ENCODE peak calls at places on chromosomes 3 and 15, in seven cellular contexts. Q is foreskin fibroblast; E is AG04450; T is T-helper 9 cell; Y is NCI-H1092 treated with DMSO at 0.1 percent for 48 hours; S is body of pancreas; D is activated T-cell treated with anti-CD3 and anti-CD28 coated beads, Interleukin-2, amount 50 U/mL, for 1 hour. J is an unnamed sample.

GRCh38 chr3:36124118-36124796 is 256.0 kb upstream of the STAC start:
- DNase-seq in D (no peak), T (no peak), Y (peak; percentile 21), E (no peak), Q (peak; percentile 71), S (no peak), J (peak; percentile 37)

GRCh38 chr15:68278345-68279217 is 1.0 kb downstream of the FEM1B start:
- DNase-seq in S (peak; percentile 74), T (no peak), Q (peak; percentile 37), D (no peak), Y (peak; percentile 46), E (no peak), J (no peak)

GRCh38 chr3:36701903-36702374 is 62.4 kb downstream of the DCLK3 start:
- DNase-seq in D (no peak), S (no peak), E (peak; percentile 76), T (no peak), Q (peak; percentile 93), Y (no peak), J (peak; percentile 59)

GRCh38 chr15:101371519-101371918 is 76.5 kb upstream of the SNRPA1 start:
- DNase-seq in D (no peak), T (no peak), Y (no peak), E (no peak), S (no peak), Q (no peak), J (no peak)

GRCh38 chr3:84958495-84959469 is at the start of gene CADM2:
- DNase-seq in T (peak; percentile 44), S (peak; percentile 92), D (peak; percentile 56), Q (peak; percentile 94), E (no peak), Y (peak; percentile 93), J (peak; percentile 2)

GRCh38 chr3:74067296-74067695 is 442.6 kb upstream of the PDZRN3 start:
- DNase-seq in S (no peak), D (no peak), T (no peak), E (no peak), Q (peak; percentile 63), Y (peak; percentile 3), J (no peak)

GRCh38 chr3:39288300-39288808 is 8.5 kb upstream of the CX3CR1 start:
- DNase-seq in Y (peak; percentile 70), T (peak; percentile 63), Q (peak; percentile 84), E (peak; percentile 46), D (peak; percentile 77), S (peak; percentile 87), J (peak; percentile 59)

GRCh38 chr15:84749111-84749991 is 959 bp downstream of the ZNF592 start:
- DNase-seq in D (peak; percentile 49), Y (peak; percentile 2), Q (peak; percentile 56), E (no peak), T (peak; percentile 16), S (peak; percentile 45), J (no peak)

GRCh38 chr3:12974316-12974715 is 98.9 kb downstream of the IQSEC1 start:
- DNase-seq in D (no peak), T (no peak), Q (no peak), E (no peak), Y (no peak), S (no peak), J (no peak)

GRCh38 chr15:51775967-51776816 is 24.8 kb downstream of the TMOD2 start:
- DNase-seq in T (peak; percentile 27), Q (peak; percentile 73), E (peak; percentile 15), Y (peak; percentile 28), S (peak; percentile 67), D (peak; percentile 44), J (no peak)

GRCh38 chr3:161217496-161217895 is 3.6 kb upstream of the NMD3 start:
- DNase-seq in Y (no peak), E (no peak), T (no peak), D (no peak), Q (peak; percentile 47), S (no peak), J (no peak)

GRCh38 chr15:35722506-35722905 is 176.5 kb upstream of the DPH6 start:
- DNase-seq in E (no peak), Q (no peak), D (no peak), Y (no peak), S (no peak), T (no peak), J (no peak)

GRCh38 chr3:149015383-149015782 is 24.0 kb downstream of the GYG1 start:
- DNase-seq in D (no peak), S (no peak), E (no peak), Y (no peak), T (no peak), Q (peak; percentile 38), J (no peak)

GRCh38 chr3:130601662-130602061 is 84.7 kb downstream of the COL6A6 start:
- DNase-seq in S (no peak), D (no peak), T (no peak), E (no peak), Y (no peak), Q (peak; percentile 41), J (no peak)

GRCh38 chr15:84919268-84919667 is 34.8 kb downstream of the SLC28A1 start:
- DNase-seq in S (no peak), E (no peak), D (no peak), Q (no peak), Y (no peak), T (no peak), J (no peak)

GRCh38 chr15:82651708-82652107 is 4.5 kb upstream of the CPEB1 start:
- DNase-seq in T (no peak), S (no peak), D (no peak), E (no peak), Y (no peak), Q (no peak), J (no peak)

GRCh38 chr3:171908731-171909130 is 65.6 kb downstream of the TMEM212 start:
- DNase-seq in S (no peak), Y (no peak), D (no peak), Q (no peak), E (no peak), T (no peak), J (no peak)

GRCh38 chr15:99104788-99105515 is at the start of gene SYNM:
- DNase-seq in D (peak; percentile 26), Q (peak; percentile 90), S (peak; percentile 71), Y (peak; percentile 67), E (no peak), T (no peak), J (peak; percentile 12)

GRCh38 chr3:197327701-197328100 is 29.3 kb upstream of the DLG1 start:
- DNase-seq in Q (peak; percentile 78), Y (no peak), E (peak; percentile 26), S (no peak), D (no peak), T (no peak), J (no peak)

GRCh38 chr3:150202696-150203095 is 205.4 kb upstream of the TSC22D2 start:
- DNase-seq in D (no peak), Q (no peak), E (no peak), Y (peak; percentile 29), S (no peak), T (no peak), J (no peak)

GRCh38 chr3:13125092-13126015 is 52.1 kb upstream of the IQSEC1 start:
- DNase-seq in E (no peak), Q (no peak), S (no peak), Y (no peak), D (no peak), T (no peak), J (no peak)

GRCh38 chr3:195697582-195698324 is 23.0 kb upstream of the MUC20 start:
- DNase-seq in Y (no peak), S (peak; percentile 46), E (peak; percentile 41), Q (peak; percentile 94), D (no peak), T (no peak), J (peak; percentile 19)

GRCh38 chr3:42097166-42097946 is 6.2 kb downstream of the TRAK1 start:
- DNase-seq in D (no peak), T (no peak), Y (no peak), E (peak; percentile 63), Q (peak; percentile 67), S (no peak), J (no peak)

GRCh38 chr3:160616721-160617120 is 51.4 kb upstream of the KPNA4 start:
- DNase-seq in S (no peak), Q (peak; percentile 73), T (no peak), Y (no peak), E (peak; percentile 33), D (no peak), J (no peak)

GRCh38 chr3:129379582-129380358 is 48.7 kb downstream of the EFCAB12 start:
- DNase-seq in Y (no peak), D (no peak), Q (no peak), T (no peak), E (no peak), S (no peak), J (no peak)

GRCh38 chr3:33826688-33827087 is 28.3 kb downstream of the PDCD6IP start:
- DNase-seq in E (peak; percentile 11), Q (peak; percentile 82), Y (no peak), T (no peak), S (no peak), D (no peak), J (peak; percentile 16)

GRCh38 chr15:43779016-43779415 is 2.2 kb upstream of the ELL3 start:
- DNase-seq in D (no peak), S (no peak), T (no peak), Q (no peak), Y (no peak), E (no peak), J (no peak)

GRCh38 chr15:71116366-71116765 is 1.1 kb downstream of the THSD4 start:
- DNase-seq in Y (no peak), E (no peak), T (no peak), D (no peak), Q (peak; percentile 56), S (no peak), J (no peak)

GRCh38 chr15:57324590-57324890 is 51.8 kb upstream of the CGNL1 start:
- DNase-seq in E (no peak), S (no peak), Y (no peak), Q (no peak), T (no peak), D (no peak), J (no peak)

GRCh38 chr15:65791335-65792129 is 561 bp downstream of the DENND4A start:
- DNase-seq in E (no peak), Y (peak; percentile 40), D (peak; percentile 59), S (peak; percentile 89), T (peak; percentile 48), Q (no peak), J (no peak)

GRCh38 chr15:49154359-49154758 is 1.0 kb downstream of the COPS2 start:
- DNase-seq in E (no peak), Y (no peak), T (no peak), S (no peak), D (no peak), Q (no peak), J (no peak)

GRCh38 chr15:40282870-40283614 is at the start of gene ANKRD63:
- DNase-seq in Q (peak; percentile 32), Y (no peak), E (no peak), T (peak; percentile 29), D (peak; percentile 61), S (no peak), J (no peak)